ENCODE peak calls at places on chromosomes 3 and 15, in eight cellular contexts. One of them, this sample, is unnamed.

GRCh38 chr3:101292027-101292426 is 28.3 kb downstream of the IMPG2 start:
- DNase-seq in K562: no peak
- DNase-seq in right lobe of liver: no peak
- DNase-seq in body of pancreas: no peak
- DNase-seq in upper lobe of left lung: no peak
- DNase-seq in A549: no peak
- DNase-seq in stomach: no peak
- DNase-seq in breast epithelium: no peak
- DNase-seq in this sample: no peak

GRCh38 chr3:150106752-150107428 is 136.2 kb upstream of the PFN2 start:
- DNase-seq in K562: no peak
- DNase-seq in right lobe of liver: no peak
- DNase-seq in body of pancreas: no peak
- DNase-seq in upper lobe of left lung: no peak
- DNase-seq in A549: peak
- DNase-seq in stomach: no peak
- DNase-seq in breast epithelium: no peak
- DNase-seq in this sample: no peak

GRCh38 chr15:76206325-76206976 is 104.8 kb downstream of the ETFA start:
- DNase-seq in K562: no peak
- DNase-seq in right lobe of liver: peak
- DNase-seq in body of pancreas: peak
- DNase-seq in upper lobe of left lung: peak
- DNase-seq in A549: no peak
- DNase-seq in stomach: peak
- DNase-seq in breast epithelium: peak
- DNase-seq in this sample: no peak

GRCh38 chr3:63029326-63029725 is 154.1 kb upstream of the CADPS start:
- DNase-seq in K562: no peak
- DNase-seq in right lobe of liver: no peak
- DNase-seq in body of pancreas: no peak
- DNase-seq in upper lobe of left lung: no peak
- DNase-seq in A549: no peak
- DNase-seq in stomach: no peak
- DNase-seq in breast epithelium: no peak
- DNase-seq in this sample: no peak

GRCh38 chr15:89361451-89362202 is 27.0 kb upstream of the POLG start:
- DNase-seq in K562: peak
- DNase-seq in right lobe of liver: peak
- DNase-seq in body of pancreas: peak
- DNase-seq in upper lobe of left lung: peak
- DNase-seq in A549: peak
- DNase-seq in stomach: peak
- DNase-seq in breast epithelium: peak
- DNase-seq in this sample: no peak

GRCh38 chr3:42504334-42505202 is 2.1 kb downstream of the VIPR1 start:
- DNase-seq in K562: no peak
- DNase-seq in right lobe of liver: no peak
- DNase-seq in body of pancreas: peak
- DNase-seq in upper lobe of left lung: peak
- DNase-seq in A549: no peak
- DNase-seq in stomach: peak
- DNase-seq in breast epithelium: peak
- DNase-seq in this sample: no peak

GRCh38 chr3:46930945-46931403 is 45.6 kb downstream of the CCDC12 start:
- DNase-seq in K562: no peak
- DNase-seq in right lobe of liver: no peak
- DNase-seq in body of pancreas: peak
- DNase-seq in upper lobe of left lung: peak
- DNase-seq in A549: no peak
- DNase-seq in stomach: peak
- DNase-seq in breast epithelium: no peak
- DNase-seq in this sample: no peak

GRCh38 chr3:21073561-21073960 is 677.4 kb downstream of the ZNF385D start:
- DNase-seq in K562: no peak
- DNase-seq in right lobe of liver: no peak
- DNase-seq in body of pancreas: no peak
- DNase-seq in upper lobe of left lung: no peak
- DNase-seq in A549: no peak
- DNase-seq in stomach: no peak
- DNase-seq in breast epithelium: no peak
- DNase-seq in this sample: no peak

GRCh38 chr3:124674336-124674735 is 55.9 kb upstream of the UMPS start:
- DNase-seq in K562: no peak
- DNase-seq in right lobe of liver: no peak
- DNase-seq in body of pancreas: no peak
- DNase-seq in upper lobe of left lung: no peak
- DNase-seq in A549: no peak
- DNase-seq in stomach: no peak
- DNase-seq in breast epithelium: no peak
- DNase-seq in this sample: no peak

GRCh38 chr3:56351496-56351895 is 116.8 kb downstream of the ERC2 start:
- DNase-seq in K562: no peak
- DNase-seq in right lobe of liver: no peak
- DNase-seq in body of pancreas: no peak
- DNase-seq in upper lobe of left lung: no peak
- DNase-seq in A549: no peak
- DNase-seq in stomach: no peak
- DNase-seq in breast epithelium: no peak
- DNase-seq in this sample: no peak

GRCh38 chr3:56342475-56342874 is 125.8 kb downstream of the ERC2 start:
- DNase-seq in K562: no peak
- DNase-seq in right lobe of liver: no peak
- DNase-seq in body of pancreas: no peak
- DNase-seq in upper lobe of left lung: no peak
- DNase-seq in A549: no peak
- DNase-seq in stomach: no peak
- DNase-seq in breast epithelium: no peak
- DNase-seq in this sample: no peak

GRCh38 chr3:56347219-56347871 is 120.9 kb downstream of the ERC2 start:
- DNase-seq in K562: peak
- DNase-seq in right lobe of liver: peak
- DNase-seq in body of pancreas: peak
- DNase-seq in upper lobe of left lung: peak
- DNase-seq in A549: no peak
- DNase-seq in stomach: peak
- DNase-seq in breast epithelium: no peak
- DNase-seq in this sample: no peak
- TF ChIP-seq CTCF in K562: peak
- TF ChIP-seq CTCF in right lobe of liver: peak
- TF ChIP-seq CTCF in body of pancreas: peak
- TF ChIP-seq CTCF in upper lobe of left lung: peak
- TF ChIP-seq CTCF in A549: peak
- TF ChIP-seq CTCF in stomach: no peak
- TF ChIP-seq CTCF in breast epithelium: no peak
- TF ChIP-seq CTCF in this sample: no peak

GRCh38 chr15:50594311-50594710 is 47.8 kb upstream of the USP50 start:
- DNase-seq in K562: peak
- DNase-seq in right lobe of liver: no peak
- DNase-seq in body of pancreas: no peak
- DNase-seq in upper lobe of left lung: no peak
- DNase-seq in A549: no peak
- DNase-seq in stomach: no peak
- DNase-seq in breast epithelium: no peak
- DNase-seq in this sample: no peak
- TF ChIP-seq POLR2A in K562: no peak
- TF ChIP-seq POLR2A in right lobe of liver: no peak
- TF ChIP-seq POLR2A in body of pancreas: no peak
- TF ChIP-seq POLR2A in upper lobe of left lung: no peak
- TF ChIP-seq POLR2A in A549: no peak
- TF ChIP-seq POLR2A in stomach: no peak
- TF ChIP-seq POLR2A in breast epithelium: no peak
- TF ChIP-seq POLR2A in this sample: no peak

DNA sequence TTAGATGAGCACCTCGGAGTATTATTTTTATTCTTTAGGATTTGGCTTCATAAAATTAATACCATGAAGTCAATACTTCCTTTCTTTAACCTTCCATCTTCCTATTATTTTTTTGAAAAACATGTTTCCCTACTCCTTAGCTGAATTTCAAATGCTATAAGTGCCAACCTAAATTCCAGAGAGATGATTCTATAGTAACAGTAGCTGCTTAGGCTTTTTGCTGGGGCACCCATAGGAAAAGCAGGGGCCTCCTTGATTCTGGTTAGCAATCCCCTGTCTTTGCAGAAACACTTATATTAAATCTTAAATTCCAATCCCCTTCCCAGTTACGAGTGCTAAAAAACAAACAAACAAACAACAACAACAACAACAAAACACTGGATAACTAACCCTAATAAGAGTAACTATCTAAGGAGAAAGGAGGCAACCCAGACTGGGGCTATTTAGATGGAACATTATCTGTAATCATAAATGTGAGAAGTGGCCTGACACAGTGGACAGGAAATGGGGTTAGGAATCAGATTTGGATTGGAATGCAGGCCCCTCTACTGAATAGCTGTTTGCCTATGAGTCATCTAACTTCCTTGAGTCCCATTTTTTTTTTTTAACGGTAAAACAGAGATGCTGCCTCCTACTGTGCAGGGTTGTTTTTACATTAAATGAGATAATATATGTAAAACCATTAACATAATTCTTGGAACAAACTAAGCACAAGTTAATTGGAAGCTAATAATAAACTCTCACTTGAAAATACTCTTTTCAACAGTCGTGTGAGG is 148.1 kb downstream of the WDR72 start:
- DNase-seq in K562: no peak
- DNase-seq in right lobe of liver: no peak
- DNase-seq in body of pancreas: no peak
- DNase-seq in upper lobe of left lung: no peak
- DNase-seq in A549: no peak
- DNase-seq in stomach: no peak
- DNase-seq in breast epithelium: no peak
- DNase-seq in this sample: no peak
- TF ChIP-seq CTCF in K562: no peak
- TF ChIP-seq CTCF in right lobe of liver: no peak
- TF ChIP-seq CTCF in body of pancreas: no peak
- TF ChIP-seq CTCF in upper lobe of left lung: no peak
- TF ChIP-seq CTCF in A549: peak
- TF ChIP-seq CTCF in stomach: no peak
- TF ChIP-seq CTCF in breast epithelium: no peak
- TF ChIP-seq CTCF in this sample: no peak

GRCh38 chr3:129439817-129440647 is at the start of the genes IFT122 and MBD4:
- DNase-seq in K562: peak
- DNase-seq in right lobe of liver: peak
- DNase-seq in body of pancreas: peak
- DNase-seq in upper lobe of left lung: peak
- DNase-seq in A549: peak
- DNase-seq in stomach: peak
- DNase-seq in breast epithelium: peak
- DNase-seq in this sample: peak
- TF ChIP-seq POLR2A in K562: peak
- TF ChIP-seq POLR2A in right lobe of liver: peak
- TF ChIP-seq POLR2A in body of pancreas: peak
- TF ChIP-seq POLR2A in upper lobe of left lung: peak
- TF ChIP-seq POLR2A in A549: peak
- TF ChIP-seq POLR2A in stomach: no peak
- TF ChIP-seq POLR2A in breast epithelium: peak
- TF ChIP-seq POLR2A in this sample: peak

DNA sequence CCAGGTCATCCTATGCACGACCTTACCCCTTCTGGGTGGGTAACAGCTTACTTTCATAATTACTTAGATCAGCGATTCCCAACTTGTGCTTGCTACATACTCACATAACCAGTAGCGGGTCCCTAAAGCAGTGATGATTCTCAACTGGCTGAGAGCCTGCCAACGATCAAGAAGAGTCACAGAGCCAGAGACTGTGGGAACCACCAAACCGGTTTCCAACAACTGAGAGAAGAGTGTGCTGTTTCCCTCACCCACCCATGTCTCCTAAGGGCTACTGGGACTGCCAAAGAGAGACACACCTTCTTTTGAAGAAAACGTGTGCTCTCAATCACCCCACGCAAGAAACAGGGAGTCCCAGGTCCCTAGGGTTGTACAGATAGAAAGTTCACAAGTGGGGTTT is 12.0 kb upstream of the XXYLT1 start:
- DNase-seq in K562: no peak
- DNase-seq in right lobe of liver: no peak
- DNase-seq in body of pancreas: no peak
- DNase-seq in upper lobe of left lung: no peak
- DNase-seq in A549: no peak
- DNase-seq in stomach: no peak
- DNase-seq in breast epithelium: no peak
- DNase-seq in this sample: no peak
- TF ChIP-seq CTCF in K562: no peak
- TF ChIP-seq CTCF in right lobe of liver: no peak
- TF ChIP-seq CTCF in body of pancreas: no peak
- TF ChIP-seq CTCF in upper lobe of left lung: no peak
- TF ChIP-seq CTCF in A549: no peak
- TF ChIP-seq CTCF in stomach: no peak
- TF ChIP-seq CTCF in breast epithelium: no peak
- TF ChIP-seq CTCF in this sample: no peak

GRCh38 chr3:115658337-115659181 is 35.2 kb downstream of the GAP43 start:
- DNase-seq in K562: peak
- DNase-seq in right lobe of liver: peak
- DNase-seq in body of pancreas: peak
- DNase-seq in upper lobe of left lung: peak
- DNase-seq in A549: peak
- DNase-seq in stomach: peak
- DNase-seq in breast epithelium: peak
- DNase-seq in this sample: no peak
- TF ChIP-seq POLR2A in K562: peak
- TF ChIP-seq POLR2A in right lobe of liver: no peak
- TF ChIP-seq POLR2A in body of pancreas: peak
- TF ChIP-seq POLR2A in upper lobe of left lung: peak
- TF ChIP-seq POLR2A in A549: peak
- TF ChIP-seq POLR2A in stomach: no peak
- TF ChIP-seq POLR2A in breast epithelium: no peak
- TF ChIP-seq POLR2A in this sample: peak

DNA sequence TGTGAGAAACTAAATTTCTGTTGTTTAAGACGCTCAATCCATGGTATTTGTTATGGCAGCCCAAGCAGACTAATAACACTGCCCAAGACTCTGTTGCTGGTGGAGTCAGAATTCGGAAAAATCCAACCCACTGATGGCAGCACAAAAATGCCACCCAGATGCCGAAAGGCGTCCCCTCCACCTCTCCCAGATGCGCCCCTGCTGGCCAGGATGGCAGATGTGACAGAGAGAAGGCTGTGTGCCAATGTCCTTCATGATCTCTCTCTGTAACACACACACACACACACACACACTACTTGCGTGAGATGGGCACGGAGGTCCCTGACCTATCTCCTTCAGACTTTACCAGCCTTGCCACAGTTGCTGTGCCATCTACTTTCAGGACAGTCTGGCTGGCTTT is 10.9 kb upstream of the LYSMD4 start:
- DNase-seq in K562: no peak
- DNase-seq in right lobe of liver: no peak
- DNase-seq in body of pancreas: no peak
- DNase-seq in upper lobe of left lung: no peak
- DNase-seq in A549: no peak
- DNase-seq in stomach: no peak
- DNase-seq in breast epithelium: no peak
- DNase-seq in this sample: no peak
- TF ChIP-seq CTCF in K562: peak
- TF ChIP-seq CTCF in right lobe of liver: no peak
- TF ChIP-seq CTCF in body of pancreas: no peak
- TF ChIP-seq CTCF in upper lobe of left lung: no peak
- TF ChIP-seq CTCF in A549: no peak
- TF ChIP-seq CTCF in stomach: no peak
- TF ChIP-seq CTCF in breast epithelium: no peak
- TF ChIP-seq CTCF in this sample: no peak

This sample was measured in esophagus squamous epithelium.